ENCODE peak calls at places on chromosomes 12 and 14, in eight cellular contexts. A is activated CD4-positive, alpha-beta T cell treated with anti-CD3 and anti-CD28 coated beads, Interleukin-2, amount 50 U/mL, for 4 hours; Q is H54; L is neural progenitor cell; E is activated T-cell treated with anti-CD3 and anti-CD28 coated beads for 1 hour; H is uterus; S is sciatic nerve; O is CD4-positive, alpha-beta memory T cell. K is an unnamed sample.

GRCh38 chr14:28461379-28461778 is 305.2 kb upstream of the FOXG1 start:
- DNase-seq in A (no peak), O (no peak), Q (no peak), L (no peak), E (no peak), H (no peak), S (no peak), K (peak; percentile 78)

GRCh38 chr12:52041695-52042123 is 9.5 kb upstream of the NR4A1 start:
- DNase-seq in E (peak; percentile 30), A (no peak), H (no peak), L (peak; percentile 66), S (no peak), Q (no peak), O (no peak), K (no peak)

GRCh38 chr12:6347367-6348338 is 5.8 kb upstream of the TNFRSF1A start:
- DNase-seq in S (no peak), O (no peak), E (no peak), L (no peak), H (peak; percentile 82), A (no peak), Q (no peak), K (no peak)

GRCh38 chr12:4496145-4496838 is 42.4 kb upstream of the RAD51AP1 start:
- DNase-seq in O (no peak), S (no peak), A (no peak), Q (no peak), H (no peak), L (no peak), E (no peak), K (no peak)

GRCh38 chr12:130087222-130087621 is 75.0 kb upstream of the FZD10 start:
- DNase-seq in O (no peak), A (no peak), E (no peak), H (no peak), S (no peak), Q (no peak), L (no peak), K (no peak)

GRCh38 chr12:104524026-104524425 is 67.3 kb downstream of the CHST11 start:
- DNase-seq in A (no peak), E (no peak), H (no peak), L (no peak), O (no peak), Q (no peak), S (no peak), K (no peak)

GRCh38 chr12:16019131-16019530 is 108.0 kb downstream of the DERA start:
- DNase-seq in O (no peak), H (no peak), Q (no peak), A (no peak), S (no peak), E (no peak), L (no peak), K (no peak)

GRCh38 chr14:102320033-102320660 is 601 bp downstream of the ZNF839 start:
- DNase-seq in L (peak; percentile 62), S (peak; percentile 65), A (peak; percentile 53), Q (no peak), O (peak; percentile 48), H (peak; percentile 62), E (peak; percentile 30), K (no peak)

GRCh38 chr12:115599251-115599811 is 678.2 kb downstream of the MED13L start:
- DNase-seq in O (no peak), A (no peak), L (peak; percentile 50), H (no peak), Q (no peak), S (no peak), E (no peak), K (peak; percentile 20)

GRCh38 chr12:6425588-6426531 is 18.9 kb upstream of the CD27 start:
- DNase-seq in A (no peak), S (peak; percentile 60), H (no peak), O (peak; percentile 28), Q (no peak), E (no peak), L (no peak), K (no peak)

GRCh38 chr14:71626281-71626835 is 305.9 kb upstream of the RGS6 start:
- DNase-seq in O (no peak), H (no peak), S (no peak), A (no peak), L (no peak), Q (no peak), E (no peak), K (no peak)

GRCh38 chr12:32012249-32012785 is 53.1 kb downstream of the RESF1 start:
- DNase-seq in H (no peak), O (no peak), S (no peak), L (no peak), Q (no peak), E (no peak), A (no peak), K (no peak)

GRCh38 chr14:67270354-67270753 is 29.1 kb downstream of the PALS1 start:
- DNase-seq in H (no peak), E (no peak), Q (no peak), S (no peak), A (no peak), O (no peak), L (no peak), K (no peak)

GRCh38 chr14:61512508-61512907 is 182.8 kb upstream of the HIF1A start:
- DNase-seq in L (no peak), A (no peak), O (no peak), S (no peak), H (no peak), E (no peak), Q (no peak), K (no peak)

GRCh38 chr14:48983355-48983888 is 602.8 kb downstream of the RPS29 start:
- DNase-seq in O (no peak), Q (no peak), S (no peak), E (no peak), L (no peak), H (no peak), A (no peak), K (no peak)

GRCh38 chr14:76977793-76978730 is 50.4 kb downstream of the IRF2BPL start:
- DNase-seq in E (peak; percentile 62), L (no peak), O (peak; percentile 85), S (peak; percentile 83), H (peak; percentile 83), Q (no peak), A (peak; percentile 92), K (peak; percentile 34)

GRCh38 chr14:94921870-94922585 is 152.1 kb upstream of the GSC start:
- DNase-seq in O (no peak), E (no peak), Q (no peak), L (no peak), S (no peak), A (no peak), H (no peak), K (no peak)

GRCh38 chr12:82124711-82125110 is 233.5 kb downstream of the CCDC59 start:
- DNase-seq in Q (no peak), L (no peak), O (no peak), E (no peak), S (no peak), H (no peak), A (no peak), K (no peak)

GRCh38 chr12:103505371-103506236 is 9.8 kb upstream of the C12orf42 start:
- DNase-seq in Q (no peak), O (no peak), H (no peak), S (no peak), E (no peak), A (no peak), L (no peak), K (no peak)

GRCh38 chr12:7695159-7695930 is at the start of gene GDF3:
- DNase-seq in E (no peak), S (peak; percentile 62), L (no peak), A (no peak), O (peak; percentile 4), H (peak; percentile 34), Q (no peak), K (no peak)

GRCh38 chr14:52703225-52703624 is 3.8 kb upstream of the PSMC6 start:
- DNase-seq in Q (peak; percentile 9), S (no peak), H (no peak), L (no peak), O (no peak), E (no peak), A (no peak), K (peak; percentile 96)

GRCh38 chr14:68554231-68554630 is 238.6 kb downstream of the ZFP36L1 start:
- DNase-seq in E (no peak), A (no peak), S (no peak), O (no peak), L (no peak), H (peak; percentile 18), Q (no peak), K (no peak)

GRCh38 chr12:75725505-75726120 is 214.2 kb upstream of the KRR1 start:
- DNase-seq in Q (peak; percentile 18), H (no peak), S (no peak), E (no peak), L (no peak), A (no peak), O (no peak), K (no peak)

K was measured in skeletal muscle cell.